ENCODE peak calls at places on chromosomes 11 and 22, in ten cellular contexts. V is HCT116, T is ovary, R is breast epithelium, A is brain microvascular endothelial cell, Q is thoracic aorta, M is endodermal cell, L is gastrocnemius medialis, C is suprapubic skin, H is IMR-90. B is an unnamed sample.

GRCh38 chr11:123841189-123841588 is 35.0 kb upstream of the OR6M1 start:
- DNase-seq in V (no peak), T (no peak), R (no peak), A (no peak), Q (no peak), M (no peak), L (no peak), C (no peak), H (no peak), B (no peak)

GRCh38 chr22:21569459-21570161 is 2.1 kb downstream of the UBE2L3 start:
- DNase-seq in V (no peak), T (no peak), R (no peak), A (no peak), Q (no peak), M (no peak), L (no peak), C (no peak), H (no peak), B (no peak)

GRCh38 chr11:65764434-65764833 is 16.3 kb downstream of the AP5B1 start:
- DNase-seq in V (no peak), T (no peak), R (no peak), A (no peak), Q (no peak), M (no peak), L (no peak), C (no peak), H (no peak), B (no peak)

GRCh38 chr22:50260801-50261614 is 475 bp downstream of the MAPK12 start:
- DNase-seq in V (no peak), T (no peak), R (no peak), A (peak), Q (no peak), M (peak), L (peak), C (no peak), H (peak), B (no peak)

GRCh38 chr11:27081056-27081455 is 40.4 kb downstream of the BBOX1 start:
- DNase-seq in V (no peak), T (no peak), R (no peak), A (peak), Q (no peak), M (no peak), L (no peak), C (no peak), H (peak), B (no peak)

GRCh38 chr11:3093281-3094191 is 36.3 kb upstream of the CARS1 start:
- DNase-seq in V (no peak), T (no peak), R (peak), A (no peak), Q (no peak), M (peak), L (peak), C (peak), H (no peak), B (no peak)

GRCh38 chr11:56013805-56014204 is 13.6 kb upstream of the OR5AS1 start:
- DNase-seq in V (no peak), T (no peak), R (no peak), A (no peak), Q (no peak), M (no peak), L (no peak), C (no peak), H (no peak), B (no peak)

GRCh38 chr11:82315093-82315492 is 418.6 kb downstream of the FAM181B start:
- DNase-seq in V (no peak), T (peak), R (no peak), A (no peak), Q (no peak), M (peak), L (no peak), C (no peak), H (no peak), B (no peak)

GRCh38 chr11:48123934-48124755 is 92.5 kb upstream of the OR4B1 start:
- DNase-seq in V (no peak), T (no peak), R (no peak), A (no peak), Q (no peak), M (no peak), L (no peak), C (no peak), H (no peak), B (no peak)

DNA sequence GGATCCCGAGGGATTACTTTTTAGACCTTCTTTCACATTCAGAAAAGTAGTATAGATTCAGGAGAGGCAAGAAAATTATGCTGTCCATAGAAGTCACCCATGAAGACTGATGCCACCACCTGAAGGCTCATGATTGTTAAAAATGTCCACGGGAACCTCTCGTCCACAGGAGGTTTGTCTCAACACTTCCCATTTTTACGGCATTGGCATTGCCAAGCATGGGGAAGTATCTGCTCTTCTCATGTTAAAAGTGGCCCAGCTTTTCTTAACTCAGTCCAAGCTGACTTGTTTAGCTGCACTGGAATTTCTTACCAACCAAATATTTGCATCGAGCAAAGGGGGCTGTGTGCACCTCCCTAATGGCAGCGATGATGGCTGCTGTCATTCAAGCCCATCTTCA is 9.6 kb downstream of the CDPF1 start:
- DNase-seq in V (no peak), T (no peak), R (no peak), A (no peak), Q (no peak), M (no peak), L (no peak), C (peak), H (no peak), B (no peak)
- H3K4me3 ChIP-seq in V (no peak), T (no peak), R (no peak), A (no peak), Q (no peak), M (no peak), L (no peak), C (no peak), H (no peak), B (no peak)

GRCh38 chr11:117945047-117945820 is 16.0 kb upstream of the TMPRSS13 start:
- DNase-seq in V (no peak), T (no peak), R (no peak), A (no peak), Q (no peak), M (peak), L (no peak), C (no peak), H (no peak), B (no peak)
- TF ChIP-seq CTCF in V (no peak), T (no peak), R (no peak), A (peak), Q (no peak), M (peak), L (no peak), C (no peak), H (no peak), B (no peak)

DNA sequence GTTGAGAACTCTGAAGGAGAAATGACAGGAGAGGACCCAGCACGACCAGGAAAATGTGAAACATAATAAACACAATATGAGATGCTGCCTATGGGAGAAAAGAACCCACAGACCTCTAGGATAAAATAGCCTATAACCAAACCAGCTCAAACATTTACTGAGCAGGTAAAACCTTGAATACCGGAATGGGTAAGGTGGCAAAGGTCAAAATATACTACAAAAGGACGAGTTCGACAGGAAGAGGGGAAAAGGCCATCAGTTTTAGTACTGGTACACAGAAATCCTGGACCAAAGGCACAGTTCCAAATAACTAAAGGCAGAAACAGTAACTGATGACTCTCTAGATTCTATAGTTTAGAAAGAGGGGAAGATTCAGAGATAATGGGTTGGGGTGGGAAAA is 96.3 kb downstream of the AMBRA1 start:
- DNase-seq in V (no peak), T (no peak), R (no peak), A (no peak), Q (no peak), M (no peak), L (no peak), C (no peak), H (no peak), B (no peak)
- H3K27ac ChIP-seq in V (no peak), T (no peak), R (no peak), A (no peak), Q (no peak), M (no peak), L (no peak), C (no peak), H (no peak), B (no peak)

DNA sequence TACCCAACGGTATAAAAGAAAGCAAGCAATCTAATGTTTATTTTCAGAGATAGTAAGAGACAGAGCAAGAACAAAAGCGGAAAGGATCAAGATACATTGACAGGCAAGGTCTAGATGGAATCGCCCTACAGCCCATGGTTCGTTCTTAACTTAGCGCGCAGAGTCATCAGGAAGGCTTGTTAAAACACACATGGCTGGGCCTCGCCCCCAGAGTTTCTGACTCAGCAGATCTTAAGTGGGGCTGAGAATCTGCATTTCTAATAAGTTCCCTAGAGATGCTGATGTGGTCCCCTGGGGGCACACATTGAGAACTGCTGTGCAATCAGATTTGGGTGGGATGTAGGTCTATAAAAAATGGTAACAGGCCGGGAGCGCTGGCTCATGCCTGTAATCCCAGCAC is 35.8 kb upstream of the CHRM4 start:
- DNase-seq in V (no peak), T (no peak), R (no peak), A (no peak), Q (no peak), M (no peak), L (no peak), C (no peak), H (peak), B (no peak)
- H3K4me3 ChIP-seq in V (no peak), T (no peak), R (no peak), A (no peak), Q (no peak), M (no peak), L (no peak), C (no peak), H (no peak), B (no peak)

GRCh38 chr22:29141078-29141688 is 64.5 kb upstream of the EMID1 start:
- DNase-seq in V (no peak), T (no peak), R (no peak), A (no peak), Q (no peak), M (no peak), L (no peak), C (peak), H (no peak), B (peak)

GRCh38 chr22:29142116-29142515 is 63.6 kb upstream of the EMID1 start:
- DNase-seq in V (no peak), T (no peak), R (no peak), A (no peak), Q (no peak), M (no peak), L (peak), C (peak), H (no peak), B (no peak)

GRCh38 chr22:29139965-29140782 is 65.5 kb upstream of the EMID1 start:
- DNase-seq in V (no peak), T (no peak), R (no peak), A (no peak), Q (no peak), M (no peak), L (no peak), C (peak), H (peak), B (peak)

GRCh38 chr22:29136715-29137700 is 64.2 kb downstream of the KREMEN1 start:
- DNase-seq in V (no peak), T (no peak), R (no peak), A (no peak), Q (no peak), M (no peak), L (peak), C (no peak), H (no peak), B (no peak)

DNA sequence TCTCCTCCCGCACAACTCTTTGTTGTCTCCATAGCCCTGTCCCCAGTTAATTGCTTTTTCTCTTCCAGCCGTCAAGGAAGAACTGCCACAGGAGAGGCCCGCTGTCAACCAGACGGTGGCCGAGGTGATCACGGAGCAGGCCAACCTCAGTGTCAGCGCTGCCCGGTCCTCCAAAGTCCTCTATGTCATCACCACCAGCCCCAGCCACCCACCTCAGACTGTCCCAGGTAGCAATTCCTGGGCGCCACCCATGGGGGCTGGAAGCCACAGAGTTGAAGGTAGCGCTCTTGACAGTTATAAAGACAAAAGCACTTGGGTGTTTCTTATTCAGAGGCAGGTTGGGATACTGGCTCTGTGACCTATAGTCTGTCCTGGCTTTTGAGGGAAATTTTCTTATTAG is 65.7 kb downstream of the KREMEN1 start:
- DNase-seq in V (no peak), T (no peak), R (no peak), A (no peak), Q (no peak), M (no peak), L (no peak), C (no peak), H (no peak), B (peak)
- TF ChIP-seq CTCF in V (no peak), T (no peak), R (no peak), A (no peak), Q (no peak), M (no peak), L (no peak), C (no peak), H (no peak), B (no peak)

B was measured in coronary artery.